ENCODE peak calls at places on chromosomes 7 and 10, in nine cellular contexts. V is tibial artery, F is nephron progenitor cell, C is renal cortical epithelial cell, H is amniotic epithelial cell, O is fibroblast of lung, P is NCI-H748 treated with DMSO at 0.1 percent for 48 hours, Y is ACHN, B is hippocampal formation. U is an unnamed sample.

GRCh38 chr7:48617988-48618387 is 306.4 kb upstream of the CDC14C start:
- DNase-seq in V (no peak), F (no peak), C (no peak), H (no peak), O (no peak), P (peak; percentile 11), Y (no peak), B (no peak), U (no peak)

GRCh38 chr10:90288403-90288933 is 569.4 kb downstream of the HTR7 start:
- DNase-seq in V (no peak), F (no peak), C (peak; percentile 59), H (peak; percentile 55), O (peak; percentile 49), P (no peak), Y (peak; percentile 35), B (peak; percentile 15), U (no peak)

GRCh38 chr7:90211391-90212148 is at the start of gene STEAP2:
- DNase-seq in V (peak; percentile 89), F (peak; percentile 93), C (peak; percentile 76), H (peak; percentile 65), O (peak; percentile 95), P (peak; percentile 75), Y (peak; percentile 94), B (peak; percentile 52), U (peak; percentile 95)

GRCh38 chr10:33155720-33156638 is 178.5 kb downstream of the NRP1 start:
- DNase-seq in V (no peak), F (no peak), C (peak; percentile 99), H (peak; percentile 82), O (peak; percentile 74), P (peak; percentile 19), Y (peak; percentile 89), B (no peak), U (no peak)

GRCh38 chr10:132990684-132991545 is 48.5 kb upstream of the CFAP46 start:
- DNase-seq in V (no peak), F (no peak), C (no peak), H (no peak), O (no peak), P (no peak), Y (no peak), B (no peak), U (no peak)

GRCh38 chr7:92888-93672 is 99.3 kb upstream of the FAM20C start:
- DNase-seq in V (no peak), F (no peak), C (no peak), H (no peak), O (no peak), P (no peak), Y (no peak), B (no peak), U (no peak)

GRCh38 chr10:79947787-79948424 is 999 bp downstream of the SFTPD start:
- DNase-seq in V (no peak), F (no peak), C (no peak), H (no peak), O (no peak), P (no peak), Y (no peak), B (no peak), U (no peak)

GRCh38 chr7:153386581-153386980 is 627.0 kb downstream of the ACTR3B start:
- DNase-seq in V (no peak), F (no peak), C (no peak), H (no peak), O (no peak), P (no peak), Y (no peak), B (no peak), U (no peak)

GRCh38 chr7:106110238-106110560 is 1.9 kb downstream of the SYPL1 start:
- DNase-seq in V (no peak), F (no peak), C (peak; percentile 44), H (no peak), O (no peak), P (no peak), Y (peak; percentile 53), B (no peak), U (no peak)

GRCh38 chr7:157641866-157642265 is 305.1 kb downstream of the DNAJB6 start:
- DNase-seq in V (no peak), F (no peak), C (no peak), H (no peak), O (no peak), P (no peak), Y (no peak), B (no peak), U (no peak)

GRCh38 chr7:19830604-19831003 is 57.2 kb upstream of the TMEM196 start:
- DNase-seq in V (no peak), F (no peak), C (no peak), H (no peak), O (no peak), P (no peak), Y (no peak), B (no peak), U (no peak)

GRCh38 chr7:33832326-33832725 is 73.0 kb upstream of the BMPER start:
- DNase-seq in V (no peak), F (no peak), C (no peak), H (no peak), O (no peak), P (no peak), Y (no peak), B (no peak), U (no peak)

GRCh38 chr7:101319401-101319800 is 2.2 kb downstream of the IFT22 start:
- DNase-seq in V (no peak), F (no peak), C (no peak), H (no peak), O (no peak), P (no peak), Y (no peak), B (no peak), U (no peak)

GRCh38 chr7:23210502-23210901 is 28.7 kb downstream of the NUP42 start:
- DNase-seq in V (no peak), F (no peak), C (no peak), H (no peak), O (no peak), P (no peak), Y (no peak), B (no peak), U (no peak)

GRCh38 chr7:142355328-142355727 is 97.5 kb upstream of the PRSS58 start:
- DNase-seq in V (no peak), F (no peak), C (no peak), H (peak; percentile 34), O (peak; percentile 80), P (no peak), Y (no peak), B (no peak), U (no peak)

GRCh38 chr7:66110861-66111260 is 3.8 kb upstream of the CRCP start:
- DNase-seq in V (no peak), F (no peak), C (peak; percentile 95), H (peak; percentile 92), O (peak; percentile 98), P (no peak), Y (peak; percentile 87), B (no peak), U (no peak)

GRCh38 chr10:103517234-103518085 is 24.0 kb downstream of the NEURL1 start:
- DNase-seq in V (no peak), F (no peak), C (peak; percentile 56), H (no peak), O (no peak), P (no peak), Y (no peak), B (no peak), U (no peak)

GRCh38 chr10:44961231-44961571 is 1.6 kb downstream of the RASSF4 start:
- DNase-seq in V (no peak), F (no peak), C (no peak), H (no peak), O (no peak), P (no peak), Y (no peak), B (no peak), U (no peak)

GRCh38 chr7:297611-298374 is 7.8 kb downstream of the FOXL3 start:
- DNase-seq in V (no peak), F (no peak), C (no peak), H (no peak), O (no peak), P (no peak), Y (no peak), B (no peak), U (no peak)

GRCh38 chr7:50721160-50721559 is 61.5 kb downstream of the GRB10 start:
- DNase-seq in V (no peak), F (no peak), C (no peak), H (peak; percentile 49), O (peak; percentile 68), P (no peak), Y (peak; percentile 94), B (no peak), U (no peak)

GRCh38 chr10:30857803-30858202 is 173.9 kb downstream of the ZNF438 start:
- DNase-seq in V (peak; percentile 91), F (no peak), C (peak; percentile 48), H (peak; percentile 94), O (peak; percentile 63), P (no peak), Y (no peak), B (peak; percentile 31), U (peak; percentile 89)

GRCh38 chr10:82136103-82136502 is 261.1 kb downstream of the NRG3 start:
- DNase-seq in V (no peak), F (no peak), C (no peak), H (no peak), O (no peak), P (no peak), Y (no peak), B (no peak), U (no peak)

GRCh38 chr10:4848341-4849041 is 22.5 kb downstream of the AKR1E2 start:
- DNase-seq in V (no peak), F (no peak), C (no peak), H (peak; percentile 38), O (no peak), P (no peak), Y (no peak), B (no peak), U (no peak)

GRCh38 chr10:129877773-129878371 is 86.2 kb downstream of the EBF3 start:
- DNase-seq in V (no peak), F (peak; percentile 27), C (no peak), H (no peak), O (no peak), P (no peak), Y (peak; percentile 54), B (no peak), U (no peak)

GRCh38 chr7:12257582-12257981 is 46.5 kb downstream of the TMEM106B start:
- DNase-seq in V (no peak), F (no peak), C (peak; percentile 71), H (peak; percentile 48), O (peak; percentile 39), P (no peak), Y (peak; percentile 77), B (no peak), U (no peak)

GRCh38 chr10:114323023-114323422 is 81.3 kb downstream of the AFAP1L2 start:
- DNase-seq in V (no peak), F (no peak), C (no peak), H (peak; percentile 70), O (peak; percentile 29), P (no peak), Y (no peak), B (no peak), U (no peak)

GRCh38 chr7:128352138-128352537 is 8.4 kb upstream of the RBM28 start:
- DNase-seq in V (no peak), F (peak; percentile 17), C (peak; percentile 12), H (peak; percentile 34), O (peak; percentile 45), P (no peak), Y (no peak), B (no peak), U (no peak)

GRCh38 chr7:47967708-47968107 is 11.7 kb downstream of the HUS1 start:
- DNase-seq in V (no peak), F (no peak), C (no peak), H (no peak), O (no peak), P (no peak), Y (no peak), B (no peak), U (no peak)

GRCh38 chr7:84524714-84525694 is 330.4 kb upstream of the SEMA3A start:
- DNase-seq in V (peak; percentile 20), F (no peak), C (peak; percentile 63), H (peak; percentile 82), O (peak; percentile 70), P (no peak), Y (no peak), B (peak; percentile 3), U (no peak)

GRCh38 chr7:114082934-114083647 is 164.3 kb upstream of the PPP1R3A start:
- DNase-seq in V (peak; percentile 23), F (peak; percentile 78), C (peak; percentile 2), H (no peak), O (peak; percentile 13), P (no peak), Y (no peak), B (no peak), U (peak; percentile 32)

GRCh38 chr10:91555455-91555854 is 77.4 kb downstream of the PPP1R3C start:
- DNase-seq in V (no peak), F (no peak), C (no peak), H (no peak), O (no peak), P (no peak), Y (no peak), B (no peak), U (no peak)

U was measured in uterus.